ENCODE peak calls at places on chromosomes 3 and 15, in seven cellular contexts. P, J, L, K, B, E and V are unnamed samples.
A peak's percentile ranks its signal among the peaks of the same experiment; 100 is the strongest.

GRCh38 chr3:138180375-138181029 is 5.8 kb upstream of the DBR1 start:
- DNase-seq in P (no peak), J (peak; percentile 47), L (no peak), K (peak; percentile 19), B (peak; percentile 27), E (no peak), V (peak; percentile 36)

GRCh38 chr15:23629234-23629805 is 18.3 kb downstream of the MAGEL2 start:
- DNase-seq in P (no peak), J (no peak), L (no peak), K (peak; percentile 25), B (no peak), E (no peak), V (no peak)

GRCh38 chr3:187979543-187979942 is 174.4 kb upstream of the LPP start:
- DNase-seq in P (no peak), J (no peak), L (no peak), K (no peak), B (no peak), E (no peak), V (no peak)

GRCh38 chr15:55715355-55716076 is 27.4 kb downstream of the PRTG start:
- DNase-seq in P (peak; percentile 32), J (no peak), L (no peak), K (peak; percentile 91), B (peak; percentile 19), E (no peak), V (peak; percentile 50)

GRCh38 chr3:60829058-60829457 is 422.2 kb downstream of the FHIT start:
- DNase-seq in P (no peak), J (no peak), L (no peak), K (no peak), B (no peak), E (no peak), V (no peak)

GRCh38 chr3:169524131-169524530 is 139.4 kb downstream of the MECOM start:
- DNase-seq in P (no peak), J (no peak), L (no peak), K (no peak), B (no peak), E (no peak), V (no peak)

GRCh38 chr3:182618085-182618732 is 175.1 kb upstream of the ATP11B start:
- DNase-seq in P (no peak), J (no peak), L (peak; percentile 62), K (peak; percentile 51), B (no peak), E (no peak), V (no peak)

GRCh38 chr3:106103383-106103782 is 234.6 kb upstream of the CBLB start:
- DNase-seq in P (no peak), J (no peak), L (no peak), K (no peak), B (no peak), E (no peak), V (no peak)

GRCh38 chr15:66758844-66759243 is 56.8 kb downstream of the SMAD6 start:
- DNase-seq in P (no peak), J (no peak), L (no peak), K (no peak), B (peak; percentile 39), E (no peak), V (no peak)

GRCh38 chr15:92655178-92655995 is at the start of gene FAM174B:
- DNase-seq in P (peak; percentile 73), J (no peak), L (peak; percentile 54), K (peak; percentile 84), B (no peak), E (no peak), V (peak; percentile 33)

GRCh38 chr15:67768592-67768991 is 56.7 kb upstream of the SKOR1 start:
- DNase-seq in P (no peak), J (no peak), L (no peak), K (no peak), B (no peak), E (no peak), V (no peak)

GRCh38 chr3:64518496-64518895 is 169.3 kb downstream of the ADAMTS9 start:
- DNase-seq in P (no peak), J (no peak), L (no peak), K (no peak), B (no peak), E (no peak), V (no peak)

GRCh38 chr3:37712387-37712786 is 149.3 kb upstream of the CTDSPL start:
- DNase-seq in P (no peak), J (no peak), L (no peak), K (no peak), B (no peak), E (no peak), V (no peak)

GRCh38 chr3:106083207-106083606 is 214.4 kb upstream of the CBLB start:
- DNase-seq in P (no peak), J (no peak), L (no peak), K (no peak), B (no peak), E (no peak), V (peak; percentile 21)

GRCh38 chr3:182139627-182140357 is 428.1 kb downstream of the SOX2 start:
- DNase-seq in P (peak; percentile 73), J (no peak), L (no peak), K (peak; percentile 29), B (no peak), E (peak; percentile 64), V (no peak)

GRCh38 chr3:185552358-185552877 is at the start of gene LIPH:
- DNase-seq in P (no peak), J (peak; percentile 30), L (no peak), K (peak; percentile 75), B (no peak), E (no peak), V (peak; percentile 12)

GRCh38 chr3:57889807-57890206 is 118.4 kb upstream of the FLNB start:
- DNase-seq in P (no peak), J (peak; percentile 18), L (no peak), K (no peak), B (no peak), E (no peak), V (no peak)

GRCh38 chr3:178584722-178585121 is 48.5 kb downstream of the KCNMB2 start:
- DNase-seq in P (no peak), J (no peak), L (no peak), K (no peak), B (no peak), E (no peak), V (no peak)

DNA sequence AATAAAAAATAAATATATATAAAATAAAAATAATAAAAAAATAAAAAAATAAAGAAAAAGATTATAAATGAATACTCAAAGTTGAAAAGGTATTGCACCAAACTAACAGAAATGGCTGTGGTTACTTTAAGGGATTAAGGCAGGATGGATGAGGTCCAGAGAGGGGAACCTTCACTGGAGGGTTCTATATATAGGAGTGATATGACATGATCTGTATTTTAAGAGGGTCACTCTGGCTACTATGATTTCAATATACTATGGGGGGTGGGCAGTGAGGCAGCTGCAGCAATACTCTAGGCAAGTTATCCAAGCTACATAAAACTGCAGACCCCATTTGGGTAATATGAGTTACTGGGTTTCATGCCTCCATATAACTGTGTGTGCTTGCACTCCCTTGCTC is 24.6 kb downstream of the ACAD11 start:
- DNase-seq in P (no peak), J (no peak), L (no peak), K (no peak), B (no peak), E (no peak), V (no peak)
- H2BK5ac ChIP-seq in P (no peak overlapping the region), J (peak overlapping the region; percentile 57), L (no peak overlapping the region), K (no peak overlapping the region), B (no peak overlapping the region), E (no peak overlapping the region), V (no peak overlapping the region)

GRCh38 chr3:69232447-69232846 is 110.1 kb upstream of the LMOD3 start:
- DNase-seq in P (no peak), J (no peak), L (no peak), K (no peak), B (no peak), E (no peak), V (no peak)
- H2BK5ac ChIP-seq in P (no peak overlapping the region), J (no peak overlapping the region), L (no peak overlapping the region), K (no peak overlapping the region), B (peak overlapping the region; percentile 37), E (no peak overlapping the region), V (no peak overlapping the region)

GRCh38 chr3:59753805-59754204 is 704.0 kb upstream of the CFAP20DC start:
- DNase-seq in P (no peak), J (no peak), L (no peak), K (no peak), B (no peak), E (no peak), V (no peak)

GRCh38 chr3:59749291-59749690 is 699.5 kb upstream of the CFAP20DC start:
- DNase-seq in P (no peak), J (peak; percentile 79), L (no peak), K (no peak), B (no peak), E (no peak), V (peak; percentile 51)

GRCh38 chr3:59752925-59753324 is 703.1 kb upstream of the CFAP20DC start:
- DNase-seq in P (no peak), J (no peak), L (no peak), K (no peak), B (no peak), E (no peak), V (no peak)

GRCh38 chr3:59751606-59752005 is 701.8 kb upstream of the CFAP20DC start:
- DNase-seq in P (no peak), J (no peak), L (no peak), K (peak; percentile 11), B (peak; percentile 11), E (no peak), V (no peak)

GRCh38 chr3:59750391-59750790 is 700.6 kb upstream of the CFAP20DC start:
- DNase-seq in P (no peak), J (no peak), L (no peak), K (no peak), B (peak; percentile 9), E (no peak), V (no peak)
- H2BK5ac ChIP-seq in P (no peak overlapping the region), J (no peak overlapping the region), L (no peak overlapping the region), K (no peak overlapping the region), B (no peak overlapping the region), E (no peak overlapping the region), V (no peak overlapping the region)

GRCh38 chr15:40058476-40059140 is 19.6 kb upstream of the SRP14 start:
- DNase-seq in P (peak; percentile 5), J (peak; percentile 76), L (no peak), K (no peak), B (no peak), E (no peak), V (peak; percentile 69)

GRCh38 chr15:40062816-40063562 is 24.0 kb upstream of the SRP14 start:
- DNase-seq in P (no peak), J (no peak), L (no peak), K (no peak), B (no peak), E (no peak), V (no peak)

GRCh38 chr15:40061212-40061901 is 22.4 kb upstream of the SRP14 start:
- DNase-seq in P (no peak), J (no peak), L (no peak), K (no peak), B (no peak), E (no peak), V (no peak)

GRCh38 chr15:40060241-40060961 is 21.4 kb upstream of the SRP14 start:
- DNase-seq in P (no peak), J (no peak), L (no peak), K (no peak), B (no peak), E (no peak), V (no peak)

DNA sequence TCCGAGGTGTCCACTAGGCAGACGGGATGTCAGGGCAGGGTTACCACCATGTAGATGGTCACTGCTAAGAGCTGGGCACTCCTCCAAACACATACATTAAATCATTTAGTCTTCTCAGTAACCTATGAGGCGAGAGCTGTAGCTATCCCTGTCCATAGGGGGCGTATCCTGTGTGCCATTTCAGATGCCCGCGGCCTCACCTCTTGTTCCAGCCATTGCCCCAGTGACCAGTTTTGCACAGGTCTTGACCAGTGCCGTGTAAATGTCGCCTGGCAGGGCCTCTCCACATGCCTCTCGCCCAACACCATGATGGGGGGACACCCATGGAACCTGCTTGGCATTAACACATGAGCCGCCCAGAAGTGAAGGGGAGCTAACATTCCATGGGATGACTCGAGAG is 20.8 kb upstream of the SRP14 start:
- DNase-seq in P (no peak), J (no peak), L (no peak), K (no peak), B (no peak), E (no peak), V (no peak)
- H2BK5ac ChIP-seq in P (no peak overlapping the region), J (no peak overlapping the region), L (no peak overlapping the region), K (no peak overlapping the region), B (no peak overlapping the region), E (no peak overlapping the region), V (no peak overlapping the region)